ENCODE peak calls at places on chromosomes 12 and 14, in four cellular contexts. E is IMR-90, B is neuronal stem cell, O is H9. W is an unnamed sample. For H3K4me1, the result is how much of the 10 kb centered on the place peaks cover.

GRCh38 chr14:79745046-79745445 is 466.3 kb downstream of the DIO2 start:
- DNase-seq in E (peak), B (no peak), O (no peak), W (no peak)

GRCh38 chr12:96220902-96221301 is 26.7 kb downstream of the ELK3 start:
- DNase-seq in E (peak), B (no peak), O (no peak), W (no peak)

GRCh38 chr14:59897757-59898383 is 22.1 kb upstream of the LRRC9 start:
- DNase-seq in E (no peak), B (no peak), O (peak), W (no peak)

GRCh38 chr14:100540926-100541620 is 46.1 kb downstream of the BEGAIN start:
- DNase-seq in E (no peak), B (no peak), O (no peak), W (no peak)

GRCh38 chr12:122851820-122852219 is 16.6 kb downstream of the HIP1R start:
- DNase-seq in E (peak), B (no peak), O (no peak), W (peak)

GRCh38 chr12:106709068-106709511 is 65.4 kb upstream of the RIC8B start:
- DNase-seq in E (no peak), B (no peak), O (no peak), W (no peak)

GRCh38 chr12:2858944-2859352 is 2.1 kb upstream of the TEX52 start:
- DNase-seq in E (no peak), B (no peak), O (no peak), W (no peak)

GRCh38 chr14:89185919-89186849 is 230.8 kb downstream of the FOXN3 start:
- DNase-seq in E (peak), B (no peak), O (no peak), W (peak)

GRCh38 chr12:67091204-67091603 is 178.0 kb upstream of the CAND1 start:
- DNase-seq in E (no peak), B (no peak), O (no peak), W (no peak)

GRCh38 chr12:98572010-98572409 is 21.5 kb upstream of the SLC25A3 start:
- DNase-seq in E (no peak), B (no peak), O (peak), W (no peak)

GRCh38 chr14:70882771-70883492 is 24.3 kb upstream of the PCNX1 start:
- DNase-seq in E (peak), B (no peak), O (no peak), W (peak)

GRCh38 chr14:49861581-49861922 is 9.0 kb upstream of the NEMF start:
- DNase-seq in E (peak), B (peak), O (peak), W (peak)

GRCh38 chr14:59347511-59347900 is 117.7 kb downstream of the GPR135 start:
- DNase-seq in E (no peak), B (no peak), O (no peak), W (no peak)

GRCh38 chr12:11568762-11569478 is 80.6 kb upstream of the ETV6 start:
- DNase-seq in E (no peak), B (no peak), O (no peak), W (no peak)

GRCh38 chr14:64671591-64671990 is 32.6 kb upstream of the PLEKHG3 start:
- DNase-seq in E (peak), B (peak), O (no peak), W (peak)

GRCh38 chr12:68406134-68406576 is 74.0 kb upstream of the MDM1 start:
- DNase-seq in E (peak), B (no peak), O (peak), W (peak)

GRCh38 chr14:65032319-65032718 is 45.6 kb downstream of the FNTB start:
- DNase-seq in E (no peak), B (no peak), O (no peak), W (no peak)

GRCh38 chr14:68547305-68548193 is 245.3 kb downstream of the ZFP36L1 start:
- DNase-seq in E (peak), B (no peak), O (no peak), W (peak)

GRCh38 chr14:69996197-69996596 is 117.0 kb downstream of the SMOC1 start:
- DNase-seq in E (peak), B (no peak), O (no peak), W (peak)

GRCh38 chr12:132237772-132238486 is 91.5 kb downstream of the GALNT9 start:
- DNase-seq in E (no peak), B (no peak), O (no peak), W (no peak)

GRCh38 chr14:34718750-34719304 is 4.4 kb upstream of the CFL2 start:
- DNase-seq in E (peak), B (no peak), O (no peak), W (peak)

GRCh38 chr12:100484178-100484886 is 10.7 kb downstream of the NR1H4 start:
- DNase-seq in E (peak), B (no peak), O (no peak), W (no peak)

GRCh38 chr12:56159482-56160105 is 1.4 kb downstream of the MYL6 start:
- DNase-seq in E (no peak), B (no peak), O (no peak), W (no peak)

GRCh38 chr14:102086346-102086971 is 385 bp downstream of the HSP90AA1 start:
- DNase-seq in E (peak), B (no peak), O (no peak), W (peak)
- H2BK5ac ChIP-seq in E (peak), B (peak), O (no peak), W (peak)

GRCh38 chr12:104358353-104359003 is 54.9 kb downstream of the EID3 start:
- DNase-seq in E (peak), B (no peak), O (peak), W (peak)
- H3K4me1 ChIP-seq in E (under half), B (under half), O (under half), W (under half)

DNA sequence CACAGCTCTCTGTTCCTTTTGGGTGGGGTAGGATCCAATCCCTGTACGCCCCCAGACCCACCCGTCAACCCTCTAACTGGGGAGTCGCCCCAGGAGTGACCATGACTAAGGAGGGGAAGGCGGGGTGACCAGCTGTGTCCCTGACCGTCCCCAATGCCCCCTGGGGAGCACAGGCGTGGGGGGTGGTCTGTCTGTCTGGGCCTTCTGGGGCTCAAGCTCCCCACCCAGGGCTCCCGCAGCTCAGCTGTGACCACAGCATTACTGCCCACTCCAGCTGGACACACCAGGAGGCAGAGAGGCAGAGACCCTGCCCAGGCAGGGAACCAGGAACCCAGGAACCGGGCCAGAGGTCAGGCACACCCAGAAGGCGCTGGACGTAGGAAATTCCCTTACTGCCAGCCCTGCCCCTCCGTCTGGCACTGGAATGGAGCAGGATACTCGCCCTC is 871 bp downstream of the INF2 start:
- DNase-seq in E (no peak), B (no peak), O (no peak), W (no peak)
- H3K23ac ChIP-seq in E (peak), B (peak), O (no peak), W (no peak)

GRCh38 chr12:130465626-130466025 is 127.9 kb downstream of the PIWIL1 start:
- DNase-seq in E (no peak), B (no peak), O (no peak), W (no peak)
- H2BK5ac ChIP-seq in E (no peak), B (no peak), O (no peak), W (no peak)

GRCh38 chr14:55071051-55071450 is 19.6 kb downstream of the MAPK1IP1L start:
- DNase-seq in E (peak), B (no peak), O (no peak), W (peak)
- H3K4me1 ChIP-seq in E (under half), B (under half), O (under half), W (under half)

GRCh38 chr12:130223767-130224244 is 61.5 kb downstream of the FZD10 start:
- DNase-seq in E (no peak), B (no peak), O (no peak), W (no peak)
- H3K23ac ChIP-seq in E (no peak), B (no peak), O (no peak), W (no peak)

W was measured in mesenchymal stem cell.